ENCODE peak calls at places on chromosomes 1 and 21, in six cellular contexts. One of them, this sample, is unnamed.

GRCh38 chr1:29575277-29575676 is 339.0 kb downstream of the PTPRU start:
- DNase-seq in non-pigmented ciliary epithelial cell: no peak
- DNase-seq in stimulated activated CD4-positive, alpha-beta T cell treated with anti-CD3 and anti-CD28 coated beads, Interleukin-1b, Interleukin-23, amount 100 ng/mL, for 4 hours: no peak
- DNase-seq in NCI-H1694: no peak
- DNase-seq in ELR: no peak
- DNase-seq in neural crest cell: no peak
- DNase-seq in this sample: no peak

GRCh38 chr1:243726792-243727502 is 123.1 kb downstream of the AKT3 start:
- DNase-seq in non-pigmented ciliary epithelial cell: no peak
- DNase-seq in stimulated activated CD4-positive, alpha-beta T cell treated with anti-CD3 and anti-CD28 coated beads, Interleukin-1b, Interleukin-23, amount 100 ng/mL, for 4 hours: no peak
- DNase-seq in NCI-H1694: no peak
- DNase-seq in ELR: no peak
- DNase-seq in neural crest cell: no peak
- DNase-seq in this sample: no peak

GRCh38 chr1:70767377-70767776 is 280.2 kb downstream of the PTGER3 start:
- DNase-seq in non-pigmented ciliary epithelial cell: no peak
- DNase-seq in stimulated activated CD4-positive, alpha-beta T cell treated with anti-CD3 and anti-CD28 coated beads, Interleukin-1b, Interleukin-23, amount 100 ng/mL, for 4 hours: no peak
- DNase-seq in NCI-H1694: no peak
- DNase-seq in ELR: peak
- DNase-seq in neural crest cell: no peak
- DNase-seq in this sample: no peak

GRCh38 chr1:221806984-221807383 is 65.1 kb upstream of the DUSP10 start:
- DNase-seq in non-pigmented ciliary epithelial cell: no peak
- DNase-seq in stimulated activated CD4-positive, alpha-beta T cell treated with anti-CD3 and anti-CD28 coated beads, Interleukin-1b, Interleukin-23, amount 100 ng/mL, for 4 hours: no peak
- DNase-seq in NCI-H1694: no peak
- DNase-seq in ELR: no peak
- DNase-seq in neural crest cell: no peak
- DNase-seq in this sample: no peak

GRCh38 chr1:205255941-205256780 is 28.4 kb downstream of the TMCC2 start:
- DNase-seq in non-pigmented ciliary epithelial cell: peak
- DNase-seq in stimulated activated CD4-positive, alpha-beta T cell treated with anti-CD3 and anti-CD28 coated beads, Interleukin-1b, Interleukin-23, amount 100 ng/mL, for 4 hours: peak
- DNase-seq in NCI-H1694: peak
- DNase-seq in ELR: peak
- DNase-seq in neural crest cell: peak
- DNase-seq in this sample: peak

GRCh38 chr21:41932191-41932575 is 21.6 kb downstream of the C2CD2 start:
- DNase-seq in non-pigmented ciliary epithelial cell: peak
- DNase-seq in stimulated activated CD4-positive, alpha-beta T cell treated with anti-CD3 and anti-CD28 coated beads, Interleukin-1b, Interleukin-23, amount 100 ng/mL, for 4 hours: no peak
- DNase-seq in NCI-H1694: no peak
- DNase-seq in ELR: peak
- DNase-seq in neural crest cell: no peak
- DNase-seq in this sample: no peak

GRCh38 chr1:86069757-86070145 is 86.8 kb downstream of the COL24A1 start:
- DNase-seq in non-pigmented ciliary epithelial cell: no peak
- DNase-seq in stimulated activated CD4-positive, alpha-beta T cell treated with anti-CD3 and anti-CD28 coated beads, Interleukin-1b, Interleukin-23, amount 100 ng/mL, for 4 hours: no peak
- DNase-seq in NCI-H1694: no peak
- DNase-seq in ELR: no peak
- DNase-seq in neural crest cell: no peak
- DNase-seq in this sample: no peak

GRCh38 chr1:86695400-86695799 is 9.0 kb upstream of the SH3GLB1 start:
- DNase-seq in non-pigmented ciliary epithelial cell: no peak
- DNase-seq in stimulated activated CD4-positive, alpha-beta T cell treated with anti-CD3 and anti-CD28 coated beads, Interleukin-1b, Interleukin-23, amount 100 ng/mL, for 4 hours: no peak
- DNase-seq in NCI-H1694: no peak
- DNase-seq in ELR: peak
- DNase-seq in neural crest cell: no peak
- DNase-seq in this sample: no peak

GRCh38 chr1:171346866-171347265 is 32.9 kb downstream of the FMO4 start:
- DNase-seq in non-pigmented ciliary epithelial cell: no peak
- DNase-seq in stimulated activated CD4-positive, alpha-beta T cell treated with anti-CD3 and anti-CD28 coated beads, Interleukin-1b, Interleukin-23, amount 100 ng/mL, for 4 hours: no peak
- DNase-seq in NCI-H1694: no peak
- DNase-seq in ELR: peak
- DNase-seq in neural crest cell: no peak
- DNase-seq in this sample: no peak

GRCh38 chr1:38827299-38827698 is 32.3 kb downstream of the RRAGC start:
- DNase-seq in non-pigmented ciliary epithelial cell: no peak
- DNase-seq in stimulated activated CD4-positive, alpha-beta T cell treated with anti-CD3 and anti-CD28 coated beads, Interleukin-1b, Interleukin-23, amount 100 ng/mL, for 4 hours: no peak
- DNase-seq in NCI-H1694: no peak
- DNase-seq in ELR: no peak
- DNase-seq in neural crest cell: no peak
- DNase-seq in this sample: no peak

GRCh38 chr1:115507256-115507589 is 134.5 kb upstream of the VANGL1 start:
- DNase-seq in non-pigmented ciliary epithelial cell: no peak
- DNase-seq in stimulated activated CD4-positive, alpha-beta T cell treated with anti-CD3 and anti-CD28 coated beads, Interleukin-1b, Interleukin-23, amount 100 ng/mL, for 4 hours: no peak
- DNase-seq in NCI-H1694: peak
- DNase-seq in ELR: peak
- DNase-seq in neural crest cell: peak
- DNase-seq in this sample: no peak

GRCh38 chr1:175201061-175201508 is 8.5 kb upstream of the KIAA0040 start:
- DNase-seq in non-pigmented ciliary epithelial cell: no peak
- DNase-seq in stimulated activated CD4-positive, alpha-beta T cell treated with anti-CD3 and anti-CD28 coated beads, Interleukin-1b, Interleukin-23, amount 100 ng/mL, for 4 hours: no peak
- DNase-seq in NCI-H1694: peak
- DNase-seq in ELR: no peak
- DNase-seq in neural crest cell: no peak
- DNase-seq in this sample: no peak

GRCh38 chr1:212943393-212943710 is 7.0 kb upstream of the VASH2 start:
- DNase-seq in non-pigmented ciliary epithelial cell: no peak
- DNase-seq in stimulated activated CD4-positive, alpha-beta T cell treated with anti-CD3 and anti-CD28 coated beads, Interleukin-1b, Interleukin-23, amount 100 ng/mL, for 4 hours: no peak
- DNase-seq in NCI-H1694: no peak
- DNase-seq in ELR: no peak
- DNase-seq in neural crest cell: no peak
- DNase-seq in this sample: no peak

GRCh38 chr1:183097438-183098051 is 74.3 kb downstream of the LAMC1 start:
- DNase-seq in non-pigmented ciliary epithelial cell: no peak
- DNase-seq in stimulated activated CD4-positive, alpha-beta T cell treated with anti-CD3 and anti-CD28 coated beads, Interleukin-1b, Interleukin-23, amount 100 ng/mL, for 4 hours: no peak
- DNase-seq in NCI-H1694: no peak
- DNase-seq in ELR: peak
- DNase-seq in neural crest cell: no peak
- DNase-seq in this sample: no peak

GRCh38 chr1:235102993-235103411 is 25.6 kb downstream of the TOMM20 start:
- DNase-seq in non-pigmented ciliary epithelial cell: no peak
- DNase-seq in stimulated activated CD4-positive, alpha-beta T cell treated with anti-CD3 and anti-CD28 coated beads, Interleukin-1b, Interleukin-23, amount 100 ng/mL, for 4 hours: no peak
- DNase-seq in NCI-H1694: no peak
- DNase-seq in ELR: no peak
- DNase-seq in neural crest cell: no peak
- DNase-seq in this sample: no peak

GRCh38 chr1:75134656-75134938 is 409 bp downstream of the LHX8 start:
- DNase-seq in non-pigmented ciliary epithelial cell: no peak
- DNase-seq in stimulated activated CD4-positive, alpha-beta T cell treated with anti-CD3 and anti-CD28 coated beads, Interleukin-1b, Interleukin-23, amount 100 ng/mL, for 4 hours: no peak
- DNase-seq in NCI-H1694: no peak
- DNase-seq in ELR: no peak
- DNase-seq in neural crest cell: no peak
- DNase-seq in this sample: no peak

GRCh38 chr21:29219165-29219770 is 79.5 kb upstream of the BACH1 start:
- DNase-seq in non-pigmented ciliary epithelial cell: no peak
- DNase-seq in stimulated activated CD4-positive, alpha-beta T cell treated with anti-CD3 and anti-CD28 coated beads, Interleukin-1b, Interleukin-23, amount 100 ng/mL, for 4 hours: no peak
- DNase-seq in NCI-H1694: no peak
- DNase-seq in ELR: no peak
- DNase-seq in neural crest cell: no peak
- DNase-seq in this sample: no peak

GRCh38 chr1:227940791-227941241 is 6.9 kb downstream of the WNT9A start:
- DNase-seq in non-pigmented ciliary epithelial cell: no peak
- DNase-seq in stimulated activated CD4-positive, alpha-beta T cell treated with anti-CD3 and anti-CD28 coated beads, Interleukin-1b, Interleukin-23, amount 100 ng/mL, for 4 hours: no peak
- DNase-seq in NCI-H1694: no peak
- DNase-seq in ELR: no peak
- DNase-seq in neural crest cell: no peak
- DNase-seq in this sample: peak

GRCh38 chr1:8790478-8790877 is 27.0 kb downstream of the RERE start:
- DNase-seq in non-pigmented ciliary epithelial cell: no peak
- DNase-seq in stimulated activated CD4-positive, alpha-beta T cell treated with anti-CD3 and anti-CD28 coated beads, Interleukin-1b, Interleukin-23, amount 100 ng/mL, for 4 hours: no peak
- DNase-seq in NCI-H1694: no peak
- DNase-seq in ELR: no peak
- DNase-seq in neural crest cell: no peak
- DNase-seq in this sample: no peak

GRCh38 chr1:165056914-165057313 is 299.6 kb downstream of the LMX1A start:
- DNase-seq in non-pigmented ciliary epithelial cell: no peak
- DNase-seq in stimulated activated CD4-positive, alpha-beta T cell treated with anti-CD3 and anti-CD28 coated beads, Interleukin-1b, Interleukin-23, amount 100 ng/mL, for 4 hours: no peak
- DNase-seq in NCI-H1694: peak
- DNase-seq in ELR: no peak
- DNase-seq in neural crest cell: no peak
- DNase-seq in this sample: no peak

GRCh38 chr1:181516706-181517105 is 33.4 kb downstream of the CACNA1E start:
- DNase-seq in non-pigmented ciliary epithelial cell: no peak
- DNase-seq in stimulated activated CD4-positive, alpha-beta T cell treated with anti-CD3 and anti-CD28 coated beads, Interleukin-1b, Interleukin-23, amount 100 ng/mL, for 4 hours: no peak
- DNase-seq in NCI-H1694: no peak
- DNase-seq in ELR: no peak
- DNase-seq in neural crest cell: no peak
- DNase-seq in this sample: no peak

GRCh38 chr1:110896090-110896489 is 23.1 kb downstream of the CD53 start:
- DNase-seq in non-pigmented ciliary epithelial cell: no peak
- DNase-seq in stimulated activated CD4-positive, alpha-beta T cell treated with anti-CD3 and anti-CD28 coated beads, Interleukin-1b, Interleukin-23, amount 100 ng/mL, for 4 hours: no peak
- DNase-seq in NCI-H1694: no peak
- DNase-seq in ELR: no peak
- DNase-seq in neural crest cell: no peak
- DNase-seq in this sample: no peak

GRCh38 chr1:55040953-55041494 is 1.7 kb downstream of the PCSK9 start:
- DNase-seq in non-pigmented ciliary epithelial cell: no peak
- DNase-seq in stimulated activated CD4-positive, alpha-beta T cell treated with anti-CD3 and anti-CD28 coated beads, Interleukin-1b, Interleukin-23, amount 100 ng/mL, for 4 hours: no peak
- DNase-seq in NCI-H1694: no peak
- DNase-seq in ELR: no peak
- DNase-seq in neural crest cell: no peak
- DNase-seq in this sample: no peak

GRCh38 chr21:40847956-40848355 is 998 bp upstream of the DSCAM start:
- DNase-seq in non-pigmented ciliary epithelial cell: no peak
- DNase-seq in stimulated activated CD4-positive, alpha-beta T cell treated with anti-CD3 and anti-CD28 coated beads, Interleukin-1b, Interleukin-23, amount 100 ng/mL, for 4 hours: no peak
- DNase-seq in NCI-H1694: no peak
- DNase-seq in ELR: no peak
- DNase-seq in neural crest cell: no peak
- DNase-seq in this sample: no peak

GRCh38 chr1:185238447-185238846 is 78.6 kb downstream of the IVNS1ABP start:
- DNase-seq in non-pigmented ciliary epithelial cell: no peak
- DNase-seq in stimulated activated CD4-positive, alpha-beta T cell treated with anti-CD3 and anti-CD28 coated beads, Interleukin-1b, Interleukin-23, amount 100 ng/mL, for 4 hours: no peak
- DNase-seq in NCI-H1694: no peak
- DNase-seq in ELR: peak
- DNase-seq in neural crest cell: no peak
- DNase-seq in this sample: no peak

GRCh38 chr1:223211323-223211985 is 68.4 kb upstream of the TLR5 start:
- DNase-seq in non-pigmented ciliary epithelial cell: no peak
- DNase-seq in stimulated activated CD4-positive, alpha-beta T cell treated with anti-CD3 and anti-CD28 coated beads, Interleukin-1b, Interleukin-23, amount 100 ng/mL, for 4 hours: no peak
- DNase-seq in NCI-H1694: no peak
- DNase-seq in ELR: no peak
- DNase-seq in neural crest cell: no peak
- DNase-seq in this sample: no peak

GRCh38 chr1:173052681-173053196 is 2.0 kb upstream of the TNFSF18 start:
- DNase-seq in non-pigmented ciliary epithelial cell: no peak
- DNase-seq in stimulated activated CD4-positive, alpha-beta T cell treated with anti-CD3 and anti-CD28 coated beads, Interleukin-1b, Interleukin-23, amount 100 ng/mL, for 4 hours: no peak
- DNase-seq in NCI-H1694: no peak
- DNase-seq in ELR: peak
- DNase-seq in neural crest cell: no peak
- DNase-seq in this sample: no peak

GRCh38 chr1:234782821-234783220 is 172.8 kb upstream of the IRF2BP2 start:
- DNase-seq in non-pigmented ciliary epithelial cell: no peak
- DNase-seq in stimulated activated CD4-positive, alpha-beta T cell treated with anti-CD3 and anti-CD28 coated beads, Interleukin-1b, Interleukin-23, amount 100 ng/mL, for 4 hours: no peak
- DNase-seq in NCI-H1694: no peak
- DNase-seq in ELR: no peak
- DNase-seq in neural crest cell: no peak
- DNase-seq in this sample: no peak

GRCh38 chr1:218521414-218522169 is 176.5 kb downstream of the TGFB2 start:
- DNase-seq in non-pigmented ciliary epithelial cell: no peak
- DNase-seq in stimulated activated CD4-positive, alpha-beta T cell treated with anti-CD3 and anti-CD28 coated beads, Interleukin-1b, Interleukin-23, amount 100 ng/mL, for 4 hours: peak
- DNase-seq in NCI-H1694: no peak
- DNase-seq in ELR: peak
- DNase-seq in neural crest cell: peak
- DNase-seq in this sample: peak

GRCh38 chr1:2803086-2803930 is 1.8 kb upstream of the TTC34 start:
- DNase-seq in non-pigmented ciliary epithelial cell: no peak
- DNase-seq in stimulated activated CD4-positive, alpha-beta T cell treated with anti-CD3 and anti-CD28 coated beads, Interleukin-1b, Interleukin-23, amount 100 ng/mL, for 4 hours: no peak
- DNase-seq in NCI-H1694: no peak
- DNase-seq in ELR: no peak
- DNase-seq in neural crest cell: no peak
- DNase-seq in this sample: peak

GRCh38 chr1:231770776-231771175 is 144.2 kb downstream of the DISC1 start:
- DNase-seq in non-pigmented ciliary epithelial cell: no peak
- DNase-seq in stimulated activated CD4-positive, alpha-beta T cell treated with anti-CD3 and anti-CD28 coated beads, Interleukin-1b, Interleukin-23, amount 100 ng/mL, for 4 hours: no peak
- DNase-seq in NCI-H1694: no peak
- DNase-seq in ELR: no peak
- DNase-seq in neural crest cell: no peak
- DNase-seq in this sample: no peak

GRCh38 chr21:42540396-42540795 is 26.7 kb downstream of the SLC37A1 start:
- DNase-seq in non-pigmented ciliary epithelial cell: no peak
- DNase-seq in stimulated activated CD4-positive, alpha-beta T cell treated with anti-CD3 and anti-CD28 coated beads, Interleukin-1b, Interleukin-23, amount 100 ng/mL, for 4 hours: no peak
- DNase-seq in NCI-H1694: no peak
- DNase-seq in ELR: no peak
- DNase-seq in neural crest cell: no peak
- DNase-seq in this sample: no peak